ENCODE peak calls at places on chromosomes 12 and 14, in nine cellular contexts. One of them, this sample, is unnamed. For H3K36me3, the result is how much of the 10 kb centered on the place peaks cover.

GRCh38 chr12:17928708-17929366 is 161.2 kb downstream of the RERGL start:
- DNase-seq in sigmoid colon: no peak
- DNase-seq in cardiac muscle cell: peak
- DNase-seq in mucosa of descending colon: no peak
- DNase-seq in neural progenitor cell: peak
- DNase-seq in GM23338: peak
- DNase-seq in adipocyte: peak
- DNase-seq in heart right ventricle: no peak
- DNase-seq in brain microvascular endothelial cell: peak
- DNase-seq in this sample: no peak

GRCh38 chr14:68977741-68978549 is 1.2 kb downstream of the ACTN1 start:
- DNase-seq in adipocyte: peak
- DNase-seq in heart right ventricle: peak
- DNase-seq in brain microvascular endothelial cell: peak
- DNase-seq in mucosa of descending colon: peak
- DNase-seq in sigmoid colon: peak
- DNase-seq in GM23338: peak
- DNase-seq in cardiac muscle cell: peak
- DNase-seq in neural progenitor cell: peak
- DNase-seq in this sample: peak

GRCh38 chr12:126033746-126034145 is 968.5 kb downstream of the AACS start:
- DNase-seq in adipocyte: no peak
- DNase-seq in neural progenitor cell: no peak
- DNase-seq in mucosa of descending colon: peak
- DNase-seq in heart right ventricle: no peak
- DNase-seq in sigmoid colon: no peak
- DNase-seq in cardiac muscle cell: no peak
- DNase-seq in GM23338: peak
- DNase-seq in brain microvascular endothelial cell: no peak
- DNase-seq in this sample: no peak

GRCh38 chr14:39417014-39417413 is 15.2 kb downstream of the FBXO33 start:
- DNase-seq in brain microvascular endothelial cell: no peak
- DNase-seq in cardiac muscle cell: peak
- DNase-seq in mucosa of descending colon: no peak
- DNase-seq in adipocyte: no peak
- DNase-seq in neural progenitor cell: no peak
- DNase-seq in heart right ventricle: no peak
- DNase-seq in GM23338: peak
- DNase-seq in sigmoid colon: no peak
- DNase-seq in this sample: no peak

GRCh38 chr12:4849024-4849594 is 60.6 kb upstream of the KCNA1 start:
- DNase-seq in heart right ventricle: no peak
- DNase-seq in cardiac muscle cell: peak
- DNase-seq in mucosa of descending colon: no peak
- DNase-seq in GM23338: peak
- DNase-seq in adipocyte: peak
- DNase-seq in sigmoid colon: no peak
- DNase-seq in brain microvascular endothelial cell: no peak
- DNase-seq in neural progenitor cell: peak
- DNase-seq in this sample: no peak

GRCh38 chr14:55180434-55180833 is 11.0 kb downstream of the DLGAP5 start:
- DNase-seq in GM23338: no peak
- DNase-seq in cardiac muscle cell: no peak
- DNase-seq in neural progenitor cell: no peak
- DNase-seq in heart right ventricle: no peak
- DNase-seq in sigmoid colon: no peak
- DNase-seq in mucosa of descending colon: no peak
- DNase-seq in brain microvascular endothelial cell: peak
- DNase-seq in adipocyte: no peak
- DNase-seq in this sample: no peak

GRCh38 chr14:35285168-35285990 is 6.8 kb upstream of the PSMA6 start:
- DNase-seq in heart right ventricle: no peak
- DNase-seq in sigmoid colon: no peak
- DNase-seq in GM23338: no peak
- DNase-seq in cardiac muscle cell: no peak
- DNase-seq in adipocyte: no peak
- DNase-seq in mucosa of descending colon: no peak
- DNase-seq in brain microvascular endothelial cell: no peak
- DNase-seq in neural progenitor cell: no peak
- DNase-seq in this sample: no peak

GRCh38 chr12:92519284-92519683 is 183.5 kb upstream of the PLEKHG7 start:
- DNase-seq in mucosa of descending colon: no peak
- DNase-seq in sigmoid colon: no peak
- DNase-seq in cardiac muscle cell: no peak
- DNase-seq in heart right ventricle: no peak
- DNase-seq in brain microvascular endothelial cell: no peak
- DNase-seq in neural progenitor cell: no peak
- DNase-seq in GM23338: no peak
- DNase-seq in adipocyte: no peak
- DNase-seq in this sample: no peak

GRCh38 chr12:126159139-126159538 is 1093.9 kb downstream of the AACS start:
- DNase-seq in neural progenitor cell: no peak
- DNase-seq in brain microvascular endothelial cell: no peak
- DNase-seq in mucosa of descending colon: no peak
- DNase-seq in cardiac muscle cell: no peak
- DNase-seq in adipocyte: no peak
- DNase-seq in heart right ventricle: no peak
- DNase-seq in GM23338: no peak
- DNase-seq in sigmoid colon: no peak
- DNase-seq in this sample: no peak

GRCh38 chr14:73526036-73526984 is 10.6 kb upstream of the ACOT1 start:
- DNase-seq in mucosa of descending colon: no peak
- DNase-seq in heart right ventricle: peak
- DNase-seq in sigmoid colon: peak
- DNase-seq in adipocyte: peak
- DNase-seq in GM23338: no peak
- DNase-seq in brain microvascular endothelial cell: no peak
- DNase-seq in neural progenitor cell: no peak
- DNase-seq in cardiac muscle cell: no peak
- DNase-seq in this sample: peak

GRCh38 chr14:102722646-102723045 is 54.6 kb upstream of the TRAF3 start:
- DNase-seq in brain microvascular endothelial cell: no peak
- DNase-seq in neural progenitor cell: no peak
- DNase-seq in adipocyte: no peak
- DNase-seq in heart right ventricle: no peak
- DNase-seq in cardiac muscle cell: no peak
- DNase-seq in GM23338: no peak
- DNase-seq in sigmoid colon: no peak
- DNase-seq in mucosa of descending colon: no peak
- DNase-seq in this sample: no peak

GRCh38 chr12:24915501-24915900 is 33.4 kb downstream of the BCAT1 start:
- DNase-seq in cardiac muscle cell: no peak
- DNase-seq in sigmoid colon: no peak
- DNase-seq in brain microvascular endothelial cell: no peak
- DNase-seq in mucosa of descending colon: no peak
- DNase-seq in heart right ventricle: no peak
- DNase-seq in neural progenitor cell: no peak
- DNase-seq in GM23338: no peak
- DNase-seq in adipocyte: no peak
- DNase-seq in this sample: no peak

GRCh38 chr14:104537613-104537988 is 42.0 kb upstream of the C14orf180 start:
- DNase-seq in cardiac muscle cell: no peak
- DNase-seq in neural progenitor cell: no peak
- DNase-seq in GM23338: no peak
- DNase-seq in brain microvascular endothelial cell: no peak
- DNase-seq in heart right ventricle: no peak
- DNase-seq in mucosa of descending colon: no peak
- DNase-seq in adipocyte: no peak
- DNase-seq in sigmoid colon: no peak
- DNase-seq in this sample: no peak

GRCh38 chr14:91185721-91186120 is 58.8 kb downstream of the GPR68 start:
- DNase-seq in mucosa of descending colon: no peak
- DNase-seq in neural progenitor cell: no peak
- DNase-seq in brain microvascular endothelial cell: no peak
- DNase-seq in adipocyte: no peak
- DNase-seq in GM23338: no peak
- DNase-seq in sigmoid colon: no peak
- DNase-seq in heart right ventricle: no peak
- DNase-seq in cardiac muscle cell: no peak
- DNase-seq in this sample: no peak

GRCh38 chr12:104710940-104711725 is 247.0 kb downstream of the SLC41A2 start:
- DNase-seq in cardiac muscle cell: peak
- DNase-seq in GM23338: no peak
- DNase-seq in adipocyte: peak
- DNase-seq in sigmoid colon: no peak
- DNase-seq in neural progenitor cell: no peak
- DNase-seq in mucosa of descending colon: no peak
- DNase-seq in brain microvascular endothelial cell: no peak
- DNase-seq in heart right ventricle: no peak
- DNase-seq in this sample: no peak

GRCh38 chr12:120072472-120072871 is 44.1 kb downstream of the RAB35 start:
- DNase-seq in mucosa of descending colon: no peak
- DNase-seq in adipocyte: no peak
- DNase-seq in cardiac muscle cell: no peak
- DNase-seq in heart right ventricle: no peak
- DNase-seq in sigmoid colon: no peak
- DNase-seq in GM23338: no peak
- DNase-seq in neural progenitor cell: no peak
- DNase-seq in brain microvascular endothelial cell: no peak
- DNase-seq in this sample: no peak

GRCh38 chr14:62691613-62692489 is 353.4 kb downstream of the KCNH5 start:
- DNase-seq in GM23338: no peak
- DNase-seq in heart right ventricle: no peak
- DNase-seq in sigmoid colon: no peak
- DNase-seq in mucosa of descending colon: peak
- DNase-seq in brain microvascular endothelial cell: peak
- DNase-seq in cardiac muscle cell: peak
- DNase-seq in neural progenitor cell: no peak
- DNase-seq in adipocyte: peak
- DNase-seq in this sample: no peak

GRCh38 chr14:91290986-91291385 is 46.5 kb upstream of the GPR68 start:
- DNase-seq in cardiac muscle cell: no peak
- DNase-seq in mucosa of descending colon: no peak
- DNase-seq in adipocyte: no peak
- DNase-seq in neural progenitor cell: no peak
- DNase-seq in sigmoid colon: no peak
- DNase-seq in brain microvascular endothelial cell: no peak
- DNase-seq in heart right ventricle: no peak
- DNase-seq in GM23338: no peak
- DNase-seq in this sample: no peak

GRCh38 chr14:81311128-81311527 is 89.0 kb downstream of the STON2 start:
- DNase-seq in cardiac muscle cell: no peak
- DNase-seq in heart right ventricle: no peak
- DNase-seq in mucosa of descending colon: no peak
- DNase-seq in brain microvascular endothelial cell: no peak
- DNase-seq in sigmoid colon: no peak
- DNase-seq in GM23338: no peak
- DNase-seq in adipocyte: no peak
- DNase-seq in neural progenitor cell: no peak
- DNase-seq in this sample: no peak

GRCh38 chr12:20370001-20370381 is 1.7 kb downstream of the PDE3A start:
- DNase-seq in brain microvascular endothelial cell: peak
- DNase-seq in sigmoid colon: peak
- DNase-seq in cardiac muscle cell: peak
- DNase-seq in heart right ventricle: no peak
- DNase-seq in GM23338: peak
- DNase-seq in neural progenitor cell: peak
- DNase-seq in adipocyte: peak
- DNase-seq in mucosa of descending colon: peak
- DNase-seq in this sample: peak
- H3K4me3 ChIP-seq in brain microvascular endothelial cell: peak
- H3K4me3 ChIP-seq in sigmoid colon: peak
- H3K4me3 ChIP-seq in cardiac muscle cell: peak
- H3K4me3 ChIP-seq in heart right ventricle: peak
- H3K4me3 ChIP-seq in GM23338: peak
- H3K4me3 ChIP-seq in neural progenitor cell: peak
- H3K4me3 ChIP-seq in adipocyte: peak
- H3K4me3 ChIP-seq in mucosa of descending colon: peak
- H3K4me3 ChIP-seq in this sample: peak

DNA sequence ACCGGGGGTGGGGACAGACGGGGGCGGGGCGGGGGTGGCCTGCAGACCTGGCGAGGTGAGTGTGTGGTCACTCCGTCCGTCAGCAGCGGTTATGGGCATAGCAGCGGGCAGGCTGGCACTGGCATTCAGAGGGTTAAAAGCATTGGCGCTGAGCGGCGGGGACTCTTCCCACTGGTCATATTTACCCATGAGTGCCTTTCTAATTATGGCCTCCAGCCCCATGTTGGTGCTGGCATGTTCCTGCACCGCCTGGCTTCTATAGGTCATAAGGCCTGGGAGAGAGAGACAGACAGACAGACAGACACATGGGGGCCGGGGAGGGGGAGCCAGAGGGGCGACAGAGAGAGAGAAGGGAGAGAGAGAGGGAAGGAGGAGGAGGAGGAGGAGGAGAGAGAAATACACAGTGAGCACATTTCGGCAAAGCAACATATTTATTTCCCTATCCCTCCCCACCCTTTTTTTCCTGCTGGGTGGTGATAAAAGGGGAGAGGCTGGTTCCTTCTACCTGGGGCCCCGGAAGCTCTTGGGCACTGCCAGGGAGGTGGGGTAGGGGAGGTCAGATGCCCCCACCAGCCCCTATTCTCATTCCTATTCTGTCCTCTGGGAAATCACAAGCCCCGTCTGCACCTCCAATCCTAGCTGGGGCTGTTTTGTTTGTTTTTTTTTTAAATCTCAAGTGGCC is 32.6 kb downstream of the RFLNA start:
- DNase-seq in mucosa of descending colon: peak
- DNase-seq in brain microvascular endothelial cell: no peak
- DNase-seq in GM23338: no peak
- DNase-seq in heart right ventricle: no peak
- DNase-seq in neural progenitor cell: no peak
- DNase-seq in cardiac muscle cell: no peak
- DNase-seq in adipocyte: no peak
- DNase-seq in sigmoid colon: no peak
- DNase-seq in this sample: peak
- H3K36me3 ChIP-seq in mucosa of descending colon: under half
- H3K36me3 ChIP-seq in brain microvascular endothelial cell: half or more
- H3K36me3 ChIP-seq in GM23338: under half
- H3K36me3 ChIP-seq in heart right ventricle: half or more
- H3K36me3 ChIP-seq in neural progenitor cell: under half
- H3K36me3 ChIP-seq in cardiac muscle cell: under half
- H3K36me3 ChIP-seq in adipocyte: half or more
- H3K36me3 ChIP-seq in sigmoid colon: half or more
- H3K36me3 ChIP-seq in this sample: half or more

DNA sequence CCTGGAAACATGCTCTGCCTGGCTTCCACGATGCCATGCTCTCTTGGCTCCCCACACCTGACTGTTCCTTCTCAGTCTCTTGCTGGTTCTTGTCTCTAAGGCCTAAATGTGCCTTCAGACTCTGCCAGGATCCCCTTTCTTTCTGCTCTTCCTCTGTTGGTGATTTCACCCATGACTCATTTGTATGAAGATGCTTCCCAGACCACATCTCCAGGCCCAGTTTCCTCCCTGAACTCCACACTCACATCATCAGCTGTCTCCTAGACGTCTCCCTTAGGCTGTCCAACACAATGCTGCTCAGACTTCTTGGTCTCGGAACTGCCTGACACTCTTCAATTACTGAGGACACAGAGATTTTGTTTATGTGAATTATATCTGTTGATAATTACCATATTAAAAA is 38.2 kb downstream of the PIWIL1 start:
- DNase-seq in neural progenitor cell: no peak
- DNase-seq in GM23338: no peak
- DNase-seq in cardiac muscle cell: no peak
- DNase-seq in brain microvascular endothelial cell: no peak
- DNase-seq in adipocyte: no peak
- DNase-seq in sigmoid colon: no peak
- DNase-seq in mucosa of descending colon: no peak
- DNase-seq in heart right ventricle: no peak
- DNase-seq in this sample: no peak
- H3K4me3 ChIP-seq in neural progenitor cell: no peak
- H3K4me3 ChIP-seq in GM23338: no peak
- H3K4me3 ChIP-seq in cardiac muscle cell: no peak
- H3K4me3 ChIP-seq in brain microvascular endothelial cell: no peak
- H3K4me3 ChIP-seq in adipocyte: no peak
- H3K4me3 ChIP-seq in sigmoid colon: no peak
- H3K4me3 ChIP-seq in mucosa of descending colon: no peak
- H3K4me3 ChIP-seq in heart right ventricle: no peak
- H3K4me3 ChIP-seq in this sample: no peak

GRCh38 chr12:132734206-132734605 is 23.6 kb downstream of the PGAM5 start:
- DNase-seq in neural progenitor cell: no peak
- DNase-seq in mucosa of descending colon: no peak
- DNase-seq in adipocyte: no peak
- DNase-seq in sigmoid colon: no peak
- DNase-seq in cardiac muscle cell: no peak
- DNase-seq in GM23338: no peak
- DNase-seq in brain microvascular endothelial cell: no peak
- DNase-seq in heart right ventricle: no peak
- DNase-seq in this sample: no peak
- H3K36me3 ChIP-seq in neural progenitor cell: under half
- H3K36me3 ChIP-seq in mucosa of descending colon: under half
- H3K36me3 ChIP-seq in adipocyte: half or more
- H3K36me3 ChIP-seq in sigmoid colon: half or more
- H3K36me3 ChIP-seq in cardiac muscle cell: half or more
- H3K36me3 ChIP-seq in GM23338: under half
- H3K36me3 ChIP-seq in brain microvascular endothelial cell: half or more
- H3K36me3 ChIP-seq in heart right ventricle: half or more
- H3K36me3 ChIP-seq in this sample: half or more

This sample was measured in left ventricle myocardium inferior.